ENCODE peak calls at places on chromosome 7, in six cellular contexts. C, D, R, I, G and L are unnamed samples.

GRCh38 chr7:22649686-22650085 is 77.3 kb upstream of the IL6 start:
- DNase-seq in C (no peak), D (no peak), I (no peak), G (no peak), R (no peak), L (no peak)

GRCh38 chr7:958221-959200 is 4.0 kb upstream of the ADAP1 start:
- DNase-seq in G (peak; percentile 51), I (no peak), R (no peak), C (no peak), D (no peak), L (peak; percentile 56)

GRCh38 chr7:127396184-127396583 is 3.7 kb upstream of the ZNF800 start:
- DNase-seq in R (no peak), C (no peak), G (peak; percentile 30), D (no peak), I (peak; percentile 33), L (peak; percentile 9)

GRCh38 chr7:50660040-50660829 is 95.0 kb upstream of the DDC start:
- DNase-seq in C (no peak), R (no peak), D (no peak), G (no peak), I (no peak), L (no peak)

GRCh38 chr7:53690411-53690810 is 655.0 kb downstream of the POM121L12 start:
- DNase-seq in R (no peak), C (no peak), G (no peak), I (no peak), D (no peak), L (no peak)

GRCh38 chr7:103796296-103796962 is 193.0 kb downstream of the RELN start:
- DNase-seq in C (no peak), G (no peak), R (no peak), D (no peak), I (no peak), L (no peak)

GRCh38 chr7:112654322-112655216 is 135.6 kb downstream of the TMEM168 start:
- DNase-seq in D (peak; percentile 4), I (no peak), G (no peak), R (no peak), C (no peak), L (no peak)

GRCh38 chr7:15602236-15602635 is 40.4 kb upstream of the AGMO start:
- DNase-seq in R (peak; percentile 10), D (peak; percentile 4), G (no peak), C (no peak), I (peak; percentile 25), L (no peak)

GRCh38 chr7:117047496-117047895 is 94.2 kb downstream of the ST7 start:
- DNase-seq in G (no peak), D (no peak), R (no peak), C (no peak), I (no peak), L (no peak)

GRCh38 chr7:44163591-44163990 is 22.5 kb upstream of the MYL7 start:
- DNase-seq in D (peak; percentile 96), G (no peak), C (peak; percentile 95), R (peak; percentile 86), I (no peak), L (peak; percentile 42)

GRCh38 chr7:95865716-95866371 is 93.5 kb downstream of the DYNC1I1 start:
- DNase-seq in C (peak; percentile 10), I (no peak), D (peak; percentile 16), R (no peak), G (peak; percentile 58), L (peak; percentile 70)

GRCh38 chr7:27071622-27072390 is 24.0 kb downstream of the HOXA1 start:
- DNase-seq in C (no peak), G (no peak), I (no peak), D (no peak), R (peak; percentile 37), L (no peak)

GRCh38 chr7:149490083-149490482 is 7.5 kb downstream of the ZNF746 start:
- DNase-seq in R (no peak), D (no peak), I (no peak), C (no peak), G (no peak), L (no peak)

GRCh38 chr7:1129431-1129830 is 30.6 kb downstream of the ZFAND2A start:
- DNase-seq in C (no peak), R (no peak), G (no peak), I (no peak), D (no peak), L (no peak)

GRCh38 chr7:85974176-85974575 is 669.5 kb upstream of the GRM3 start:
- DNase-seq in D (no peak), C (no peak), G (no peak), R (no peak), I (no peak), L (no peak)

GRCh38 chr7:133386204-133386603 is 133.3 kb downstream of the EXOC4 start:
- DNase-seq in G (peak; percentile 52), I (no peak), D (no peak), R (no peak), C (no peak), L (peak; percentile 5)

GRCh38 chr7:27153526-27153925 is 1.1 kb upstream of the HOXA3 start:
- DNase-seq in C (no peak), I (no peak), D (no peak), G (no peak), R (no peak), L (no peak)

GRCh38 chr7:45080958-45081669 is 7.7 kb downstream of the NACAD start:
- DNase-seq in I (no peak), D (no peak), G (no peak), C (no peak), R (no peak), L (no peak)

GRCh38 chr7:156095908-156096539 is 283.8 kb upstream of the SHH start:
- DNase-seq in R (no peak), G (no peak), I (no peak), C (no peak), D (no peak), L (no peak)

GRCh38 chr7:127782550-127783266 is 130.7 kb downstream of the SND1 start:
- DNase-seq in I (no peak), C (peak; percentile 24), G (no peak), R (no peak), D (peak; percentile 51), L (no peak)

GRCh38 chr7:100679927-100680588 is 6.5 kb downstream of the GNB2 start:
- DNase-seq in I (no peak), R (no peak), C (no peak), D (no peak), G (peak; percentile 52), L (no peak)

GRCh38 chr7:105623906-105624305 is 42.6 kb upstream of the EFCAB10 start:
- DNase-seq in R (no peak), C (no peak), I (no peak), G (no peak), D (no peak), L (no peak)

GRCh38 chr7:55065511-55066229 is 46.9 kb downstream of the EGFR start:
- DNase-seq in C (peak; percentile 90), R (peak; percentile 79), I (peak; percentile 82), G (peak; percentile 56), D (peak; percentile 94), L (peak; percentile 34)

GRCh38 chr7:157932498-157933218 is 595.9 kb downstream of the DNAJB6 start:
- DNase-seq in C (no peak), I (peak; percentile 4), G (no peak), D (peak; percentile 1), R (no peak), L (no peak)

GRCh38 chr7:126411032-126411820 is 841.5 kb downstream of the GRM8 start:
- DNase-seq in I (no peak), G (no peak), C (no peak), R (no peak), D (peak; percentile 2), L (no peak)

GRCh38 chr7:95886501-95887090 is 114.2 kb downstream of the DYNC1I1 start:
- DNase-seq in C (no peak), G (peak; percentile 54), R (no peak), I (peak; percentile 43), D (peak; percentile 14), L (no peak)

GRCh38 chr7:51591223-51591622 is 274.6 kb upstream of the COBL start:
- DNase-seq in C (no peak), D (no peak), G (no peak), R (no peak), I (no peak), L (no peak)

GRCh38 chr7:21063106-21063505 is 276.4 kb upstream of the SP8 start:
- DNase-seq in G (no peak), R (no peak), C (no peak), D (no peak), I (no peak), L (no peak)

GRCh38 chr7:142787783-142788182 is 17.0 kb downstream of the PRSS2 start:
- DNase-seq in G (no peak), C (no peak), D (no peak), R (no peak), I (no peak), L (no peak)

GRCh38 chr7:3117488-3118228 is 74.0 kb upstream of the CARD11 start:
- DNase-seq in R (no peak), G (no peak), I (no peak), C (no peak), D (no peak), L (no peak)

GRCh38 chr7:95004618-95005282 is 97.4 kb downstream of the PPP1R9A start:
- DNase-seq in G (no peak), D (peak; percentile 42), C (peak; percentile 35), R (no peak), I (peak; percentile 10), L (no peak)

GRCh38 chr7:109206196-109206595 is 636.5 kb downstream of the DNAJB9 start:
- DNase-seq in G (peak; percentile 10), R (no peak), D (no peak), C (no peak), I (peak; percentile 3), L (no peak)
- TF ChIP-seq CTCF in G (no peak), R (peak; percentile 33), D (no peak), C (no peak), I (peak; percentile 28), L (peak; percentile 32)

GRCh38 chr7:18086165-18087030 is 58.8 kb upstream of the PRPS1L1 start:
- DNase-seq in G (peak; percentile 59), I (no peak), D (peak; percentile 41), C (peak; percentile 19), R (peak; percentile 35), L (peak; percentile 80)
- TF ChIP-seq EZH2 in G (peak; percentile 56), I (no peak), D (no peak), C (no peak), R (no peak), L (peak; percentile 38)

GRCh38 chr7:16684935-16685334 is 39.0 kb downstream of the BZW2 start:
- DNase-seq in D (no peak), G (no peak), I (peak; percentile 89), R (no peak), C (no peak), L (no peak)
- H3K36me3 ChIP-seq in D (no peaks in the 10 kb centered on the region), G (peaks cover 36% of the 10 kb centered on the region), I (peaks cover 60% of the 10 kb centered on the region), R (peaks cover 78% of the 10 kb centered on the region), C (peaks cover 54% of the 10 kb centered on the region), L (peaks cover 10% of the 10 kb centered on the region)

DNA sequence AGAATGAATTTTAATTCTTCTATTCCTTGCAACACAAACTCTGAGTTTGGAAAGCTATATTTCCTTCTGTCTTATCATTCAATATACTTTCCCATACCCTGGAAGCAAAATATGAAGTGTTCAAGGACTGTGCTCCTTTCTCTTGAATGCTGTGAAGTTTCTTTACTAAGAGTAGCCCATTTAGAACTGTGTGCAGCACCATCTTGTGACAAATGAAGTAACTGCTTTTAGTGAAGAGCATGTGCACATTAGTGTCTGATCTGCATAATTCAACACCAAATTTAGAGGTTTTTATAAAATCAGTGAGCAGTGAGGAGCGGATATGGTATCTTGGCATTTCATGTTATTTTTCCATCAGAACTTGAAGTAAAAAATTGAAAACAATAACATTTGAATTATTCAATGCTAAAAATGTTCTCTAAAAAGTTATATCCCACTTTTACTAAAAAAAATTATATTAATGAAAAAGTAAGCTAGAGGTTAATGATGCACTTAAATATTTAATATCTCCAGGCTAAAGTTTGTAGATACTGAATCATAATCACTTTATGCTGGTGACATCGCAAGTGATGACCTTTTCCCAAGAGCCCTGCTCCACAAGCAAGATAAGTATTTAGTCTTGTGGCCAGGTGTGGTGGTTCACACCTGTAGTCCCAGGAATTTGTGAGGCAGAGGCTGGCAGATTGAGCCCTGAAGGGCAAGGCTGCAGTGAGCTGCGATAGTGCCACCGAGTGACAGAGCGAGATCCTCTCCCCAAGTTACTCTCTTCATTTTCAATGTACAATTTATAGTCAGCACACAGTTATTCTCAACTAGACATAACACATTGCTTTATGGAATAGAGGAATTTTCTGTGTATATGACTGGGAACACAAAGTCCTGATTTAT is 108.8 kb upstream of the PCLO start:
- DNase-seq in C (peak; percentile 42), D (peak; percentile 50), G (peak; percentile 59), R (no peak), I (peak; percentile 64), L (peak; percentile 53)
- TF ChIP-seq CTCF in C (peak; percentile 64), D (peak; percentile 60), G (peak; percentile 79), R (peak; percentile 65), I (peak; percentile 58), L (peak; percentile 65)